ENCODE peak calls at places on chromosomes 16 and 17, in four cellular contexts. D, P, H and K are unnamed samples.

GRCh38 chr16:74019608-74020007 is 277.0 kb upstream of the PSMD7 start:
- DNase-seq in D (no peak), P (no peak), H (no peak), K (no peak)

GRCh38 chr17:75624714-75625345 is 8.4 kb upstream of the SMIM5 start:
- DNase-seq in D (no peak), P (no peak), H (no peak), K (no peak)

GRCh38 chr17:72184805-72185204 is 64.0 kb downstream of the SOX9 start:
- DNase-seq in D (no peak), P (peak), H (no peak), K (no peak)

GRCh38 chr17:74514632-74515035 is 16.6 kb downstream of the CD300LB start:
- DNase-seq in D (no peak), P (no peak), H (no peak), K (peak)

GRCh38 chr16:4087099-4087885 is 28.9 kb downstream of the ADCY9 start:
- DNase-seq in D (no peak), P (peak), H (no peak), K (no peak)

GRCh38 chr16:73671102-73671501 is 623.2 kb upstream of the ZFHX3 start:
- DNase-seq in D (no peak), P (no peak), H (no peak), K (no peak)

GRCh38 chr17:39939588-39940419 is 12.3 kb downstream of the LRRC3C start:
- DNase-seq in D (peak), P (peak), H (peak), K (no peak)

GRCh38 chr17:70654706-70655105 is 485.4 kb downstream of the KCNJ2 start:
- DNase-seq in D (no peak), P (no peak), H (no peak), K (no peak)

GRCh38 chr16:27286446-27286845 is 17.9 kb upstream of the NSMCE1 start:
- DNase-seq in D (peak), P (peak), H (peak), K (no peak)

GRCh38 chr17:35981908-35982330 is 622 bp upstream of the CCL16 start:
- DNase-seq in D (no peak), P (no peak), H (no peak), K (no peak)

GRCh38 chr17:75876938-75877751 is 1.2 kb downstream of the TRIM47 start:
- DNase-seq in D (peak), P (peak), H (peak), K (peak)

GRCh38 chr17:77999413-78000173 is 41.1 kb downstream of the TNRC6C start:
- DNase-seq in D (no peak), P (peak), H (no peak), K (no peak)

GRCh38 chr16:82329504-82330192 is 159.6 kb upstream of the MPHOSPH6 start:
- DNase-seq in D (no peak), P (no peak), H (no peak), K (peak)

GRCh38 chr16:53839150-53839549 is 135.2 kb downstream of the FTO start:
- DNase-seq in D (no peak), P (no peak), H (no peak), K (no peak)

GRCh38 chr16:53504665-53505064 is 1.7 kb upstream of the AKTIP start:
- DNase-seq in D (peak), P (peak), H (no peak), K (no peak)

GRCh38 chr16:57892041-57892440 is 78.9 kb downstream of the CNGB1 start:
- DNase-seq in D (peak), P (peak), H (peak), K (no peak)

GRCh38 chr17:12729086-12729485 is 60.2 kb upstream of the ARHGAP44 start:
- DNase-seq in D (peak), P (peak), H (no peak), K (no peak)

GRCh38 chr16:716250-716607 is 1.3 kb downstream of the METRN start:
- DNase-seq in D (peak), P (peak), H (no peak), K (peak)

GRCh38 chr17:75810216-75810615 is 25.6 kb downstream of the UNK start:
- DNase-seq in D (no peak), P (no peak), H (no peak), K (no peak)

GRCh38 chr17:1933875-1934715 is 91.0 kb downstream of the RTN4RL1 start:
- DNase-seq in D (no peak), P (no peak), H (no peak), K (no peak)

GRCh38 chr16:57991551-57992059 is 8.9 kb downstream of the ZNF319 start:
- DNase-seq in D (no peak), P (no peak), H (no peak), K (no peak)

GRCh38 chr16:68739964-68740627 is 3.0 kb downstream of the CDH1 start:
- DNase-seq in D (no peak), P (no peak), H (no peak), K (no peak)

GRCh38 chr16:68740628-68741346 is 3.7 kb downstream of the CDH1 start:
- DNase-seq in D (no peak), P (no peak), H (no peak), K (no peak)

GRCh38 chr16:68737046-68737729 is at the start of gene CDH1:
- DNase-seq in D (no peak), P (no peak), H (no peak), K (peak)

GRCh38 chr16:68736561-68736960 is 531 bp upstream of the CDH1 start:
- DNase-seq in D (no peak), P (no peak), H (no peak), K (no peak)

DNA sequence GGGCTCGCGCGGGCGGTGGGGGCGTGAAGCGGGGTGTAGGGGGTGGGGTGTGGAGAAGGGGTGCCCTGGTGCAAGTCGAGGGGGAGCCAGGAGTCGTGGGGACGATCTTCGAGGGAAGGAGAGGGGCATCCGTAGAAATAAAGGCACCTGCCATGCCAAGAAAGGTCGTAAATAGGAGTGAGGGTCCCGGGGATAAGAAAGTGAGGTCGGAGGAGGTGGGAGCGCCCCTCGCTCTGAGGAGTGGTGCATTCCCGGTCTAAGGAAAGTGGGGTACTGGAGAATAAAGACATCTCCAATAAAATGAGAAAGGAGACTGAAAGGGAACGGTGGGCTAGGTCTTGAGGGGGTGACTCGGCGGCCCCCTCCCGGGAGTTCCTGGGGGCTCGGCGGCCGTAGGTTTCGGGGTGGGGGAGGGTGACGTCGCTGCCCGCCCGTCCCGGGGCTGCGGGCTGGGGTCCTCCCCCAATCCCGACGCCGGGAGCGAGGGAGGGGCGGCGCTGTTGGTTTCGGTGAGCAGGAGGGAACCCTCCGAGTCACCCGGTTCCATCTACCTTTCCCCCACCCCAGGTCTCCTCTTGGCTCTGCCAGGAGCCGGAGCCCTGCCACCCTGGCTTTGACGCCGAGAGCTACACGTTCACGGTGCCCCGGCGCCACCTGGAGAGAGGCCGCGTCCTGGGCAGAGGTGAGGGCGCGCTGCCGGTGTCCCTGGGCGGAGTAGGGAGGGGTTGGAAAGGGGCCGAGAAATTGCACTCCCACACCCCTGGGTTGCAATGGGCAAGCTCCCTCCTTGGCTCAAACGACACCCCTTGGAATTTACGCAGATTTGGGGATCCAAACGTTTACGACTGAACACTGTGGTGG is 868 bp downstream of the CDH1 start:
- DNase-seq in D (no peak), P (no peak), H (no peak), K (peak)
- TF ChIP-seq CTCF in D (no peak), P (no peak), H (no peak), K (no peak)

DNA sequence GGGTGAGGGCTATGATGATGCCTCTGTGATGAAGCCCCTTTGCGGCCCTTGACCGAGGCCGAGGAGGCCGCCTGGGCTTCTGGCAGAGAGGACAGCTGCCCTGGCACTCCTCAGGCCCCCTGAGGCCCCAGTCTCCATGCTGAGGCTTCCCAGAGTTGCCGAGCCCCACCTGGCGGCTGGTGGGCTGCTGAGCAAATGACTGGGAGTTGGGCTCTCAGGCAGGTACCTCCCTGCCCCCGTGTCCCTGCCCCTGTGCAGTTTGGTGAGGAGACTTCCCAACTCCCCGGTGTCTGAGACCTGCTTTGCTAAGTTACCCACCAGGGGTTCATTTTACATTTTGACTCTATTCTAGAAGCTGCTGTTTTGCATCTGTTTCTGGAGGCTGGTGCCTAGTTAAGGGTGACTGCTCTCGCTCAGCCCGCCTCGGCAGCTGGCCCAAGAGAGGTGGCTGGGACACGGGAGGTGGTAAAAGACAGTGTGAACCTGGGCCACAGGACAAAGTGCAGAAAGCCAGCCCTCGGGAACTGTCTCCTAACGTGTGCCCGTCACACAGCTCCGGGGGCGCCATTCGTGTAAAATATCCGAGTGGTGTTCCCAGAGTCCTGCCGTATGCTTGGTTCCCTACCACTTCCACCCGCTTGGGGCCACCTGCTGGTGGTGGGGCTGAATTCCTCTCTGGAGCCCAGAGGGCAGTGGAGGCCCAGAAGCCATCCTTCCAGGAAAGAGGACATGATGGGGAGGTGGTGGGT is 134.5 kb downstream of the RAB11FIP4 start:
- DNase-seq in D (no peak), P (no peak), H (no peak), K (no peak)
- TF ChIP-seq CTCF in D (peak), P (peak), H (peak), K (no peak)

GRCh38 chr17:43015579-43015978 is 6.6 kb downstream of the VAT1 start:
- DNase-seq in D (no peak), P (no peak), H (no peak), K (no peak)
- TF ChIP-seq CTCF in D (no peak), P (no peak), H (no peak), K (no peak)

DNA sequence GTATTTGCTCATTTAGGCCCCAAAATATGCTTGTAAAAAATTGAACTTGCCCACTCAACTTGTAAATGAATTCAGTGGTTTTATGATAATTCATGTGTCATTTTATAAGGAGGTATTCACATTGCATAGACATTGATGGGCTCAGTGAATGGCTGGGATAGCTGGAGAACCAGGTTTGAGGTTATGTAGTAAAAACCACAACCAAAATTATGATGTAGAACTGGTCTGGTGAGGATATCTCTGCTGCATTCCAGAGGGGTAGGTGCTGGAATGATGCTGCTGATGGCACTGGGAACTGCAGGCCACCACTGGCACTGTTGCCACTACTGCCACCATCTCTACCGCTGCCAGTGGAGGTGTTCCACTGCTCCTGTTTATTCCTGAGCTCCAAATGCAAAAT is 21.5 kb upstream of the RABEP1 start:
- DNase-seq in D (no peak), P (no peak), H (no peak), K (no peak)
- TF ChIP-seq CTCF in D (no peak), P (no peak), H (no peak), K (no peak)

DNA sequence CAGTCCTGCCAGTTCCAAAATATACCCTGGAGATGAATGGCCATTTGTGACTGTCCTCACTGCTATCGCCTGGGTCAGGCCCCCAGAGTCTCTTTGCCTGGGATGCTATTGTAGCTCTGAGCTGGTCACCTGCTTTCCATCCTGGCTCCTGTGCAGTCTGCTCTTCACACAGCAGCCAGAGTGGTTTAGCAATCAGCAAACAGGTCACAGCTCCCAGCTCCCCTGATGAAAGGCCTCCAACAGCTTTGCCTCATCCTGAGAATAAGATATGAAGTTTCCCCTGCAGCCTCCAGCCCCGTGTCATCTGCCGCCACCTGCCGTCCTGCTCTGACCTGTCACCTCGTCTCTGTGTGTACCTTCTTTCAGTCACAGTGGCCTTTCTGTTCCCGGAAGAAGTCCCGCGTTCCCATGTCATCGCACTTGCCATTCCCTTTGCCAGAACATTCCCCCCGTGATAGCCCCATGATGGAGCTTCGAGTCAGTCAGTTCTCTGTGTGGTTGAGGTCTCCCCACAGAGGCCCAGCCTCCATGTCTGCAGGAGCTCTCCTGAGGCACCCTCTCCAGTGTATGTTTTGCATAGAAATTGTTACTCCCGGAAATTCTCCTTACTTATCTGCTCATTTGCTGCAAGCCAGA is 281.5 kb downstream of the SNX29 start:
- DNase-seq in D (no peak), P (no peak), H (no peak), K (no peak)
- TF ChIP-seq CTCF in D (no peak), P (no peak), H (no peak), K (no peak)

GRCh38 chr17:6642592-6642991 is 1.7 kb downstream of the TXNDC17 start:
- DNase-seq in D (no peak), P (no peak), H (no peak), K (no peak)

GRCh38 chr17:6651483-6652452 is at the start of the genes C17orf100 and MED31:
- DNase-seq in D (peak), P (peak), H (peak), K (peak)

GRCh38 chr17:6643460-6644125 is 2.7 kb downstream of the TXNDC17 start:
- DNase-seq in D (peak), P (peak), H (peak), K (no peak)

DNA sequence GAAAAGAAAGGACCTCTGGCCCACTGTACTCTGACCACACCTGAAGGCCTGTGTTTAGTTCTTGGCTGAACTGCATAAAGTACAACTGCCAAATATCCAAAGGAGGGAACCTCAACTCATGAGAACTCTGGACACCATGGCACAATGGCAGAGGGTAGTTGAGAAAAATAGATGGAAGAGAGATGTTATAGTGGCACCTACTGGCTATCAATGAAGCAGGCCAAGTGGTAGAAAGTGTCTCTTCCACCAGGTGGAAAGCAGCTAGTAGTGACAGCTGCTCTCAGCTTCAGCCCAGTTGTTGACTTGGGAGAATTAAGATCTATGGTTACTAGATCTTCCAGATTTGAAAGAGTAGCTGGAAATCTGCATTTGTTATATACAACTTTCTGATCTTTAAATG is 3.2 kb downstream of the MED31 start:
- DNase-seq in D (no peak), P (no peak), H (no peak), K (no peak)
- TF ChIP-seq CTCF in D (peak), P (peak), H (peak), K (no peak)

GRCh38 chr17:63529711-63530556 is 6.8 kb downstream of the KCNH6 start:
- DNase-seq in D (no peak), P (no peak), H (no peak), K (no peak)
- TF ChIP-seq CTCF in D (no peak), P (no peak), H (no peak), K (no peak)

GRCh38 chr16:64240586-64240985 is 881.3 kb downstream of the CDH11 start:
- DNase-seq in D (no peak), P (no peak), H (peak), K (no peak)
- TF ChIP-seq CTCF in D (no peak), P (no peak), H (no peak), K (no peak)

GRCh38 chr17:7393613-7394451 is 493 bp downstream of the PLSCR3 start:
- DNase-seq in D (no peak), P (no peak), H (no peak), K (peak)
- TF ChIP-seq CTCF in D (peak), P (peak), H (peak), K (no peak)

DNA sequence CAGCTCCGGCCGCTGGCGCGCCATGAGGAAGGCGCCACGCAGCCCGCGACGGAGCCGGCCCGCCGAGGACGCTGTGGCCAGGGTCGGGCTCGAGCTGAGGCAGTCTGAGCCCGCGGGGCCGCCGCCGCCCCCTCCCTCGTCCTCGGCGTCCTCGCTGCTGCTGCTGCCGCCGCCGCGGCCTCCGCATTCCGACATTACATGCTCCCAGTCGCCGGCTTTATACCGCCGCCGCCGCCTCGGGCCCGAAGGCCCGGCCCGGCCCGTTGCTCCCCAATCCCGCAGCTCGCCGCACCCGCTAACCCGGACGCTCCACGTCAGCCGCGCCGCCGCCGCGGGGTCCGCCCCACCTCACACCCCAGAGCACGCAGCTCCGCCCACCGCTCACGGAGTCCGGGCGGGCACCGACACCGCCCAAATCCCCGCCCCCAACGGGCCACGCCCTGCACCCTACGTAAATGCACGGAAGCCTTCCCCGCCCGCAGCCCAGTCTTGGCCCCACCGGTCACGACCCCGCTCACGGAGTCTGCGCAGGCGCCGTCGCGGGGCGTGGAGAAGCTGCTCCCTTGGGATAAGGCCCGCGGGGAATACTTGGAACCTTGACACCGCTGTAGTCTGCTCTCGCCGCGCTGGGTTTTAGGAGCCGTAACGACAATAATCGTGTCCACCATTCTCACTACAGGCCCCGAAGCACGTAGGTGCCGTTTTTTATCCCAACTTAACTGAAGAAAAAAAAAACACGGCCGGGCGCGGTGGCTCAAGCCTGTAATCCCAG is at the start of gene TXNDC11:
- DNase-seq in D (peak), P (peak), H (peak), K (peak)
- TF ChIP-seq CTCF in D (no peak), P (no peak), H (no peak), K (no peak)